ENCODE peak calls at places on chromosomes 1 and 21, in four cellular contexts. G is retinal pigment epithelial cell, I is stomach, Z is AG04450. T is an unnamed sample.
A peak's percentile ranks its signal among the peaks of the same experiment; 100 is the strongest.

GRCh38 chr1:201028473-201028889 is 5.0 kb upstream of the KIF21B start:
- DNase-seq in G (peak; percentile 68), I (no peak), Z (no peak), T (no peak)

GRCh38 chr1:115706774-115707425 is 61.6 kb downstream of the CASQ2 start:
- DNase-seq in G (peak; percentile 18), I (no peak), Z (peak; percentile 26), T (no peak)

GRCh38 chr21:42080788-42081083 is 9.6 kb downstream of the UMODL1 start:
- DNase-seq in G (no peak), I (no peak), Z (peak; percentile 68), T (no peak)

GRCh38 chr1:33065301-33065700 is 15.7 kb upstream of the AZIN2 start:
- DNase-seq in G (no peak), I (no peak), Z (no peak), T (no peak)

GRCh38 chr1:74465193-74465681 is 47.2 kb downstream of the LRRC53 start:
- DNase-seq in G (no peak), I (no peak), Z (no peak), T (no peak)

GRCh38 chr1:98090351-98090750 is 169.5 kb upstream of the DPYD start:
- DNase-seq in G (no peak), I (no peak), Z (peak; percentile 11), T (no peak)

GRCh38 chr1:179953974-179954493 is 576 bp upstream of the CEP350 start:
- DNase-seq in G (no peak), I (no peak), Z (peak; percentile 20), T (peak; percentile 39)

GRCh38 chr1:101037316-101037715 is 11.7 kb upstream of the DPH5 start:
- DNase-seq in G (no peak), I (no peak), Z (no peak), T (no peak)

GRCh38 chr1:31648190-31648589 is 3.5 kb upstream of the PEF1 start:
- DNase-seq in G (no peak), I (no peak), Z (no peak), T (no peak)

GRCh38 chr1:54335396-54336056 is 70.7 kb downstream of the SSBP3 start:
- DNase-seq in G (peak; percentile 80), I (peak; percentile 57), Z (peak; percentile 80), T (peak; percentile 57)

GRCh38 chr1:192552619-192553225 is 22.9 kb upstream of the RGS1 start:
- DNase-seq in G (no peak), I (no peak), Z (no peak), T (no peak)

GRCh38 chr1:12112711-12113161 is 49.6 kb downstream of the TNFRSF8 start:
- DNase-seq in G (peak; percentile 19), I (no peak), Z (no peak), T (no peak)

GRCh38 chr1:8431028-8431427 is 113.1 kb downstream of the SLC45A1 start:
- DNase-seq in G (no peak), I (no peak), Z (no peak), T (no peak)
- TF ChIP-seq CTCF in G (peak; percentile 14), I (no peak), Z (no peak), T (no peak)

GRCh38 chr1:213122514-213122929 is 71.5 kb downstream of the RPS6KC1 start:
- DNase-seq in G (peak; percentile 16), I (no peak), Z (peak; percentile 24), T (peak; percentile 18)
- TF ChIP-seq CTCF in G (peak; percentile 44), I (no peak), Z (peak; percentile 51), T (peak; percentile 48)

DNA sequence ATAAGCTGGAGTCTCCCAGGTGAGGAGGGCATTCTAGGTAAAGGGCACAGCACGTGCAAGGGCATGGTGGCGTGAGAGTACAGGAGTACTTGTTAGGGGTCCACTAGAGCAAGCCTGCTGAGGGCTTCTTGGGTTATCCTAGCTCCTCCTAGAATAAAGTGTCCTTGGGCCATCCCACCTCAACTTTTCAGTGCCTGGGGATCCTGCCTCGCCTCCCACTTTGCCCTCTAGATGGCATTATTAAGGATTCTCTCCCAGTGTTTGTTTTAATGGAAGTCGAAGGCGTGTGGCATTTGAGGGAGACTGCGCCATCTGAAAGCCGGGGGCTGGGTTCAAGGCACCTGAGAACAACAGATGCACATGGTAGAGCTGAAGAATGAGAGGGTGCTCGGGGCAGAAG is 74.5 kb upstream of the SELENON start:
- DNase-seq in G (no peak), I (no peak), Z (no peak), T (no peak)
- TF ChIP-seq CTCF in G (peak; percentile 18), I (no peak), Z (no peak), T (peak; percentile 30)

GRCh38 chr21:44449473-44450363 is 5.6 kb upstream of the LRRC3 start:
- DNase-seq in G (no peak), I (no peak), Z (no peak), T (no peak)
- TF ChIP-seq CTCF in G (no peak), I (no peak), Z (no peak), T (no peak)

DNA sequence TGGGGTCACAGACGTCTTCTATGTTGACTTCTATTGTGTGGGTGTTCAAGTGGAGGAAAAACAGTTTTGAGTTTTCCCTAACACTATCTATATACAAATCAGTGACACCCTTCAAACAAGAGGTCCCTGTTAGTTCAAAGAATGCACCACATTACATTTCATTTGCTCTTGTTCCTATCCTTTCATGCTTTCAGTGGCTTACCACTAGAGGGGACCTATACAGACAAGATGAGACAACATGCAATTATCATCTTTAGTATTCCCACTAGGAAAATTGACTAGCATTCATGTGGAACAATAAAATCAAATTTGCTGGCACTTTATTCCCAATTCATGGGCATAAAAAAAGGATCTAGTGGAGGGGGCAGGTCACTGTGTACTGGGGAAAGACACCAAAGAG is 13.3 kb upstream of the SIPA1L2 start:
- DNase-seq in G (no peak), I (no peak), Z (no peak), T (no peak)
- TF ChIP-seq CTCF in G (no peak), I (no peak), Z (peak; percentile 42), T (peak; percentile 30)

T was measured in epithelial cell of proximal tubule.